ENCODE peak calls at places on chromosome 6, in ten cellular contexts. D, W, A, J, T, C, N, U, Y and X are unnamed samples.
A peak's percentile ranks its signal among the peaks of the same experiment; 100 is the strongest.

GRCh38 chr6:157020398-157021266 is 243.5 kb downstream of the ARID1B start:
- DNase-seq in N (peak; percentile 39), T (peak; percentile 45), D (peak; percentile 38), J (peak; percentile 65), C (peak; percentile 48), W (no peak), Y (no peak), A (no peak), U (peak; percentile 66), X (no peak)

GRCh38 chr6:110682460-110682853 is 132.8 kb downstream of the CDK19 start:
- DNase-seq in J (peak; percentile 30), U (peak; percentile 23), W (peak; percentile 75), N (peak; percentile 54), T (peak; percentile 42), Y (no peak), A (peak; percentile 40), C (peak; percentile 71), D (peak; percentile 67), X (peak; percentile 58)

GRCh38 chr6:128515550-128516513 is 4.6 kb downstream of the PTPRK start:
- DNase-seq in Y (no peak), W (no peak), J (no peak), T (no peak), A (no peak), N (no peak), D (no peak), C (no peak), U (no peak), X (no peak)

GRCh38 chr6:30744054-30744805 is at the start of gene IER3:
- DNase-seq in C (no peak), W (peak; percentile 85), J (peak; percentile 85), U (peak; percentile 82), D (peak; percentile 76), A (peak; percentile 71), Y (peak; percentile 96), N (peak; percentile 73), T (peak; percentile 51), X (peak; percentile 89)

GRCh38 chr6:31365864-31366263 is 8.9 kb upstream of the HLA-B start:
- DNase-seq in D (no peak), T (no peak), N (no peak), Y (no peak), A (no peak), W (no peak), U (no peak), C (no peak), J (no peak), X (no peak)

GRCh38 chr6:136523196-136523595 is 27.0 kb downstream of the MAP7 start:
- DNase-seq in Y (no peak), T (no peak), A (no peak), J (no peak), D (no peak), C (no peak), W (no peak), N (no peak), U (no peak), X (no peak)

GRCh38 chr6:125947581-125947980 is 9.0 kb upstream of the HINT3 start:
- DNase-seq in C (no peak), W (no peak), Y (peak; percentile 81), A (no peak), T (no peak), D (no peak), U (no peak), N (no peak), J (no peak), X (no peak)

GRCh38 chr6:3887150-3887700 is 38.1 kb downstream of the FAM50B start:
- DNase-seq in J (no peak), D (no peak), W (peak; percentile 27), T (no peak), A (no peak), C (no peak), N (no peak), Y (no peak), U (no peak), X (no peak)

GRCh38 chr6:113995632-113996031 is 24.7 kb upstream of the HDAC2 start:
- DNase-seq in D (peak; percentile 89), T (no peak), C (no peak), A (no peak), J (no peak), W (peak; percentile 84), U (no peak), Y (no peak), N (no peak), X (no peak)

GRCh38 chr6:166500246-166500645 is 86.2 kb downstream of the RAMACL start:
- DNase-seq in W (no peak), N (no peak), D (no peak), A (no peak), J (no peak), U (no peak), T (no peak), Y (no peak), C (peak; percentile 55), X (no peak)

GRCh38 chr6:27608916-27609883 is 136.3 kb upstream of the ZNF184 start:
- DNase-seq in C (no peak), Y (no peak), A (no peak), U (no peak), D (no peak), J (no peak), N (no peak), T (no peak), W (no peak), X (no peak)

GRCh38 chr6:163750436-163751031 is 336.0 kb downstream of the QKI start:
- DNase-seq in Y (no peak), T (no peak), W (no peak), A (no peak), J (peak; percentile 7), N (no peak), U (no peak), C (peak; percentile 28), D (no peak), X (no peak)

GRCh38 chr6:20313960-20314530 is 87.6 kb upstream of the E2F3 start:
- DNase-seq in W (no peak), C (no peak), N (no peak), J (no peak), A (no peak), U (no peak), D (no peak), T (no peak), Y (no peak), X (no peak)

GRCh38 chr6:71908162-71908765 is 21.9 kb downstream of the RIMS1 start:
- DNase-seq in Y (no peak), N (no peak), C (peak; percentile 8), D (no peak), T (no peak), W (no peak), A (no peak), U (no peak), J (no peak), X (no peak)